ENCODE peak calls at places on chromosome 13, in ten cellular contexts. T, U, C, F, G, Q, V, S, A and K are unnamed samples.

GRCh38 chr13:68030152-68030809 is 800.1 kb upstream of the PCDH9 start:
- DNase-seq in A (no peak), Q (no peak), S (no peak), F (no peak), V (no peak), U (no peak), T (no peak), C (no peak), G (no peak), K (no peak)

GRCh38 chr13:49932868-49933267 is 3.3 kb downstream of the SPRYD7 start:
- DNase-seq in A (no peak), F (no peak), Q (no peak), C (no peak), V (no peak), U (no peak), T (no peak), G (no peak), S (no peak), K (no peak)

GRCh38 chr13:113546571-113547247 is 37.8 kb upstream of the TFDP1 start:
- DNase-seq in F (peak), U (peak), T (no peak), S (peak), A (peak), C (no peak), Q (no peak), V (no peak), G (no peak), K (no peak)

GRCh38 chr13:44429311-44429710 is 55.7 kb downstream of the SERP2 start:
- DNase-seq in G (no peak), U (no peak), C (no peak), A (no peak), S (no peak), F (no peak), Q (no peak), T (no peak), V (no peak), K (no peak)

GRCh38 chr13:48853381-48854102 is 122.2 kb upstream of the FNDC3A start:
- DNase-seq in T (peak), C (no peak), F (no peak), S (peak), Q (no peak), V (peak), A (no peak), G (no peak), U (no peak), K (no peak)

GRCh38 chr13:113153810-113154748 is 4.4 kb upstream of the PROZ start:
- DNase-seq in F (peak), A (peak), S (peak), U (peak), C (peak), G (peak), V (peak), Q (peak), T (peak), K (peak)

GRCh38 chr13:80029170-80029569 is 311.8 kb downstream of the SPRY2 start:
- DNase-seq in T (no peak), A (no peak), U (no peak), S (no peak), V (no peak), F (peak), Q (no peak), G (peak), C (peak), K (no peak)

GRCh38 chr13:98216135-98216565 is 39.1 kb upstream of the RNF113B start:
- DNase-seq in F (peak), Q (no peak), U (peak), S (peak), T (no peak), V (no peak), C (no peak), G (peak), A (no peak), K (no peak)

GRCh38 chr13:111177803-111178389 is 62.8 kb downstream of the ARHGEF7 start:
- DNase-seq in Q (no peak), T (no peak), F (no peak), U (no peak), G (no peak), V (no peak), C (no peak), A (no peak), S (peak), K (no peak)

GRCh38 chr13:106152047-106152446 is 383.4 kb downstream of the EFNB2 start:
- DNase-seq in S (no peak), C (no peak), A (no peak), V (no peak), G (no peak), U (no peak), F (no peak), Q (no peak), T (no peak), K (no peak)

GRCh38 chr13:97307882-97308624 is 85.9 kb downstream of the MBNL2 start:
- DNase-seq in V (no peak), T (no peak), F (peak), S (peak), G (peak), C (no peak), A (no peak), U (no peak), Q (no peak), K (no peak)

GRCh38 chr13:110138009-110138699 is 168.8 kb downstream of the COL4A1 start:
- DNase-seq in Q (peak), G (peak), T (peak), C (peak), S (peak), U (peak), F (peak), A (peak), V (peak), K (peak)

GRCh38 chr13:38844581-38844980 is 146.1 kb downstream of the STOML3 start:
- DNase-seq in A (no peak), U (no peak), C (no peak), V (no peak), G (no peak), Q (no peak), S (no peak), T (no peak), F (no peak), K (no peak)

GRCh38 chr13:36158606-36159005 is 27.4 kb upstream of the DCLK1 start:
- DNase-seq in U (no peak), G (no peak), S (no peak), T (no peak), V (no peak), F (no peak), C (no peak), A (no peak), Q (no peak), K (no peak)

GRCh38 chr13:51064753-51065152 is 46.3 kb downstream of the C13orf42 start:
- DNase-seq in G (no peak), S (no peak), A (no peak), T (no peak), U (no peak), Q (no peak), C (no peak), V (no peak), F (no peak), K (no peak)

GRCh38 chr13:30395192-30396158 is 26.8 kb upstream of the UBE2L5 start:
- DNase-seq in T (peak), G (peak), Q (no peak), S (peak), V (peak), U (peak), A (peak), C (peak), F (peak), K (peak)

GRCh38 chr13:110521946-110522345 is 39.6 kb downstream of the RAB20 start:
- DNase-seq in T (no peak), V (no peak), U (no peak), Q (no peak), G (no peak), A (no peak), C (no peak), F (no peak), S (no peak), K (no peak)